ENCODE peak calls at places on chromosomes 5 and 9, in ten cellular contexts. T is stimulated activated naive CD8-positive, alpha-beta T cell treated with anti-CD3 and anti-CD28 coated beads, Interleukin-15, Interleukin-2, amounts not matched to agents 100 U/mL and 50 U/mL, for 24 hours; C is iPS DF 19.7; G is A172; B is hypothalamus; W is T-helper 1 cell; P is activated T-helper 1 cell treated with Interleukin-2 at 50 U/mL for 16 hours; D is epithelial cell of proximal tubule; M is naive thymus-derived CD8-positive, alpha-beta T cell; J is fibroblast of mammary gland. K is an unnamed sample.
A peak's percentile ranks its signal among the peaks of the same experiment; 100 is the strongest.

GRCh38 chr5:172640822-172641358 is at the start of gene NEURL1B:
- DNase-seq in T (peak; percentile 60), C (no peak), G (peak; percentile 60), B (no peak), W (peak; percentile 12), P (no peak), D (no peak), M (no peak), J (peak; percentile 34), K (peak; percentile 80)

GRCh38 chr9:88658311-88658822 is 123.4 kb downstream of the NXNL2 start:
- DNase-seq in T (no peak), C (no peak), G (no peak), B (no peak), W (no peak), P (no peak), D (peak; percentile 66), M (no peak), J (peak; percentile 88), K (no peak)

GRCh38 chr9:78032599-78033457 is 1.2 kb upstream of the GNAQ start:
- DNase-seq in T (no peak), C (no peak), G (peak; percentile 50), B (no peak), W (no peak), P (no peak), D (no peak), M (no peak), J (no peak), K (no peak)

GRCh38 chr9:126695186-126696090 is 81.7 kb downstream of the LMX1B start:
- DNase-seq in T (no peak), C (no peak), G (no peak), B (no peak), W (no peak), P (no peak), D (no peak), M (no peak), J (no peak), K (no peak)

GRCh38 chr5:178387061-178387855 is 154.7 kb upstream of the PHYKPL start:
- DNase-seq in T (no peak), C (no peak), G (no peak), B (no peak), W (no peak), P (no peak), D (no peak), M (no peak), J (no peak), K (no peak)

GRCh38 chr5:138035605-138036537 is 3.0 kb upstream of the FAM13B start:
- DNase-seq in T (peak; percentile 58), C (peak; percentile 81), G (peak; percentile 89), B (peak; percentile 20), W (peak; percentile 38), P (peak; percentile 25), D (peak; percentile 64), M (peak; percentile 72), J (peak; percentile 91), K (peak; percentile 59)

GRCh38 chr5:149370878-149371277 is 8.2 kb downstream of the IL17B start:
- DNase-seq in T (no peak), C (no peak), G (no peak), B (no peak), W (no peak), P (no peak), D (no peak), M (no peak), J (no peak), K (no peak)

GRCh38 chr9:98854206-98854756 is 46.8 kb downstream of the GALNT12 start:
- DNase-seq in T (no peak), C (no peak), G (no peak), B (no peak), W (no peak), P (no peak), D (no peak), M (no peak), J (peak; percentile 97), K (no peak)

GRCh38 chr5:138212828-138213160 is 329 bp downstream of the CDC23 start:
- DNase-seq in T (no peak), C (no peak), G (peak; percentile 21), B (no peak), W (no peak), P (no peak), D (no peak), M (no peak), J (peak; percentile 17), K (peak; percentile 37)

GRCh38 chr5:123170816-123171345 is 81.8 kb downstream of the PRDM6 start:
- DNase-seq in T (no peak), C (no peak), G (no peak), B (no peak), W (no peak), P (no peak), D (no peak), M (no peak), J (no peak), K (no peak)

GRCh38 chr9:10869687-10870086 is 256.9 kb upstream of the PTPRD start:
- DNase-seq in T (no peak), C (no peak), G (no peak), B (no peak), W (no peak), P (no peak), D (no peak), M (no peak), J (no peak), K (no peak)